ENCODE peak calls at places on chromosomes 16 and 17, in six cellular contexts. N is ascending aorta; Y is tibial artery; O is A549; I is CD4-positive, CD25-positive, alpha-beta regulatory T cell; V is CD8-positive, alpha-beta memory T cell. H is an unnamed sample.

GRCh38 chr17:40190197-40191021 is 13.1 kb downstream of the RAPGEFL1 start:
- DNase-seq in N (no peak), Y (no peak), O (peak; percentile 70), I (peak; percentile 25), V (no peak), H (no peak)

GRCh38 chr17:56979091-56979480 is 1.2 kb downstream of the SCPEP1 start:
- DNase-seq in N (no peak), Y (no peak), O (no peak), I (no peak), V (no peak), H (no peak)

GRCh38 chr16:30786936-30787612 is at the start of gene ZNF629:
- DNase-seq in N (no peak), Y (peak; percentile 69), O (peak; percentile 77), I (no peak), V (no peak), H (no peak)

GRCh38 chr17:46944931-46945330 is 22.0 kb downstream of the GOSR2 start:
- DNase-seq in N (no peak), Y (no peak), O (no peak), I (no peak), V (no peak), H (no peak)

GRCh38 chr16:23699100-23699499 is 13.9 kb downstream of the ERN2 start:
- DNase-seq in N (no peak), Y (no peak), O (peak; percentile 24), I (no peak), V (no peak), H (no peak)

GRCh38 chr16:19708498-19709205 is 9.4 kb downstream of the KNOP1 start:
- DNase-seq in N (no peak), Y (no peak), O (no peak), I (no peak), V (no peak), H (no peak)

GRCh38 chr17:57663326-57664070 is 81.6 kb downstream of the CCDC182 start:
- DNase-seq in N (no peak), Y (no peak), O (no peak), I (no peak), V (no peak), H (no peak)

GRCh38 chr16:75099738-75100615 is 16.6 kb downstream of the LDHD start:
- DNase-seq in N (no peak), Y (no peak), O (no peak), I (peak; percentile 28), V (peak; percentile 29), H (peak; percentile 58)

GRCh38 chr16:2082171-2082982 is 34.6 kb downstream of the TSC2 start:
- DNase-seq in N (no peak), Y (no peak), O (peak; percentile 36), I (no peak), V (no peak), H (no peak)

GRCh38 chr16:57993452-57993851 is 7.0 kb downstream of the ZNF319 start:
- DNase-seq in N (no peak), Y (no peak), O (no peak), I (no peak), V (no peak), H (no peak)

GRCh38 chr16:12426122-12426521 is 377.6 kb downstream of the CPPED1 start:
- DNase-seq in N (no peak), Y (no peak), O (no peak), I (no peak), V (no peak), H (no peak)

GRCh38 chr16:31869511-31870201 is 4.0 kb upstream of the ZNF267 start:
- DNase-seq in N (peak; percentile 64), Y (peak; percentile 74), O (no peak), I (peak; percentile 88), V (peak; percentile 66), H (peak; percentile 91)

GRCh38 chr16:8676160-8676547 is 1.7 kb downstream of the ABAT start:
- DNase-seq in N (no peak), Y (no peak), O (no peak), I (no peak), V (no peak), H (no peak)

GRCh38 chr16:28255838-28256237 is 36.5 kb upstream of the SBK1 start:
- DNase-seq in N (no peak), Y (no peak), O (no peak), I (no peak), V (no peak), H (no peak)

GRCh38 chr16:75296606-75297005 is 45.2 kb upstream of the BCAR1 start:
- DNase-seq in N (no peak), Y (no peak), O (no peak), I (no peak), V (no peak), H (no peak)

GRCh38 chr17:64784353-64784798 is 122.3 kb upstream of the SMURF2 start:
- DNase-seq in N (no peak), Y (no peak), O (no peak), I (no peak), V (no peak), H (no peak)

GRCh38 chr17:11636771-11637170 is 38.5 kb downstream of the DNAH9 start:
- DNase-seq in N (no peak), Y (no peak), O (no peak), I (no peak), V (no peak), H (no peak)

GRCh38 chr17:21105081-21105480 is 21.7 kb upstream of the DHRS7B start:
- DNase-seq in N (no peak), Y (no peak), O (no peak), I (no peak), V (no peak), H (no peak)

GRCh38 chr17:65365209-65365608 is 196.2 kb downstream of the AXIN2 start:
- DNase-seq in N (no peak), Y (no peak), O (no peak), I (no peak), V (no peak), H (no peak)

GRCh38 chr16:74740795-74741304 is 33.8 kb downstream of the FA2H start:
- DNase-seq in N (no peak), Y (no peak), O (peak; percentile 96), I (no peak), V (no peak), H (no peak)

GRCh38 chr17:66737524-66737923 is 97.4 kb upstream of the CACNG5 start:
- DNase-seq in N (no peak), Y (no peak), O (no peak), I (no peak), V (no peak), H (no peak)

GRCh38 chr17:63740464-63741181 is 976 bp downstream of the STRADA start:
- DNase-seq in N (no peak), Y (no peak), O (no peak), I (no peak), V (no peak), H (peak; percentile 2)

GRCh38 chr16:15833551-15833950 is 23.3 kb downstream of the MYH11 start:
- DNase-seq in N (no peak), Y (no peak), O (no peak), I (no peak), V (no peak), H (no peak)

GRCh38 chr17:35849469-35850348 is 19.0 kb downstream of the HEATR9 start:
- DNase-seq in N (no peak), Y (no peak), O (peak; percentile 81), I (peak; percentile 38), V (peak; percentile 38), H (peak; percentile 59)

GRCh38 chr17:78526231-78527025 is 50.8 kb downstream of the DNAH17 start:
- DNase-seq in N (no peak), Y (no peak), O (no peak), I (no peak), V (no peak), H (no peak)

GRCh38 chr16:69478685-69479084 is 54.3 kb downstream of the CYB5B start:
- DNase-seq in N (no peak), Y (no peak), O (no peak), I (no peak), V (no peak), H (no peak)

GRCh38 chr16:1791256-1791942 is 2.1 kb downstream of the IGFALS start:
- DNase-seq in N (no peak), Y (no peak), O (no peak), I (no peak), V (no peak), H (no peak)

GRCh38 chr17:27408891-27409290 is 47.4 kb upstream of the KSR1 start:
- DNase-seq in N (no peak), Y (no peak), O (peak; percentile 19), I (no peak), V (no peak), H (no peak)

GRCh38 chr17:1399366-1399678 is 700 bp downstream of the YWHAE start:
- DNase-seq in N (no peak), Y (peak; percentile 38), O (no peak), I (no peak), V (peak; percentile 48), H (no peak)

GRCh38 chr17:6753565-6753964 is 2.3 kb upstream of the XAF1 start:
- DNase-seq in N (no peak), Y (no peak), O (no peak), I (no peak), V (no peak), H (no peak)
- H3K27ac ChIP-seq in N (peak overlapping the region; percentile 85), Y (peak overlapping the region; percentile 70), O (no peak overlapping the region), I (no peak overlapping the region), V (peak overlapping the region; percentile 43), H (peak overlapping the region; percentile 24)

GRCh38 chr17:48123776-48124388 is 16.3 kb downstream of the SNX11 start:
- DNase-seq in N (no peak), Y (no peak), O (no peak), I (no peak), V (no peak), H (no peak)
- H3K27ac ChIP-seq in N (no peak overlapping the region), Y (no peak overlapping the region), O (no peak overlapping the region), I (no peak overlapping the region), V (no peak overlapping the region), H (no peak overlapping the region)

DNA sequence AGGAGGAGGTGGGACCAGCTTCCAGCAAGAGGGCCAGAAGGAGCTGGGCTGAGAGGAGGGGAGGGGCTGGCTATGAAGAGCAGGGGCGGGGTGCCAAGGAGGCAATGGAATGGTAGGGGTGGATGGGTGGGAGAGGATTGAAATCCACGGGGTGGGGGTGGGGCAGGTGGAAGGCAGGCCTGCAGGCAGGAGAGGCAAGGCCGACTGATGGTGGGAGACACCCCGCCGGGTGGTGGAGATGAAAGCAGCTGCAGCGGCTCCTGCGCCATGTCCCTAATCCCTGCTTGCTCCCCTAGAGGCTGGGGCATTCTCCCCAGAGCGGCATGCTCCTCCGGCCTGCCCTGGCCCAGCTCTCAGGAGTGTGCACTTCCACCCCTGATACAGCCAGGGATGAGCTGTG is 27.8 kb upstream of the TAC4 start:
- DNase-seq in N (no peak), Y (no peak), O (no peak), I (no peak), V (no peak), H (no peak)
- H3K27ac ChIP-seq in N (no peak overlapping the region), Y (no peak overlapping the region), O (no peak overlapping the region), I (no peak overlapping the region), V (no peak overlapping the region), H (no peak overlapping the region)

GRCh38 chr16:82996814-82997213 is 370.0 kb downstream of the CDH13 start:
- DNase-seq in N (no peak), Y (no peak), O (no peak), I (no peak), V (no peak), H (no peak)

GRCh38 chr16:82993415-82993814 is 366.6 kb downstream of the CDH13 start:
- DNase-seq in N (no peak), Y (no peak), O (no peak), I (no peak), V (no peak), H (no peak)

GRCh38 chr16:82995286-82995926 is 368.6 kb downstream of the CDH13 start:
- DNase-seq in N (no peak), Y (no peak), O (no peak), I (no peak), V (no peak), H (no peak)

GRCh38 chr16:82993874-82994375 is 367.2 kb downstream of the CDH13 start:
- DNase-seq in N (no peak), Y (no peak), O (no peak), I (no peak), V (no peak), H (no peak)

GRCh38 chr16:82995927-82996441 is 369.2 kb downstream of the CDH13 start:
- DNase-seq in N (no peak), Y (peak; percentile 33), O (no peak), I (no peak), V (no peak), H (no peak)
- H3K27ac ChIP-seq in N (peak overlapping the region; percentile 82), Y (peak overlapping the region; percentile 25), O (no peak overlapping the region), I (no peak overlapping the region), V (no peak overlapping the region), H (no peak overlapping the region)